ENCODE peak calls at places on chromosomes 3 and 15, in seven cellular contexts. U, Q, N, T, J, Y and S are unnamed samples.

GRCh38 chr15:57731543-57732103 is 25.1 kb downstream of the POLR2M start:
- DNase-seq in U (no peak), Q (no peak), Y (no peak), N (no peak), T (no peak), J (no peak), S (no peak)

GRCh38 chr3:52705688-52706686 is at the start of the genes GLT8D1 and SPCS1:
- DNase-seq in Q (peak), J (peak), N (peak), T (peak), U (peak), Y (peak), S (peak)

GRCh38 chr3:131216801-131217200 is 164.8 kb upstream of the NUDT16 start:
- DNase-seq in Y (peak), N (peak), T (no peak), J (peak), U (no peak), Q (no peak), S (peak)

GRCh38 chr3:80970292-80970691 is 791.2 kb downstream of the GBE1 start:
- DNase-seq in Y (no peak), Q (no peak), N (no peak), J (no peak), T (no peak), U (no peak), S (no peak)

GRCh38 chr15:93694038-93694437 is 537.3 kb upstream of the MCTP2 start:
- DNase-seq in U (no peak), Y (no peak), T (no peak), J (no peak), N (no peak), Q (no peak), S (no peak)

GRCh38 chr3:8052599-8053185 is 448.9 kb upstream of the LMCD1 start:
- DNase-seq in U (no peak), Q (no peak), J (peak), Y (no peak), N (no peak), T (no peak), S (peak)

GRCh38 chr3:197309528-197310361 is 11.3 kb upstream of the DLG1 start:
- DNase-seq in Q (no peak), T (no peak), Y (no peak), U (peak), J (peak), N (peak), S (peak)

GRCh38 chr3:153513236-153513635 is 351.2 kb downstream of the RAP2B start:
- DNase-seq in N (no peak), J (peak), T (no peak), U (peak), Q (no peak), Y (no peak), S (peak)

GRCh38 chr3:73656241-73656890 is 31.6 kb upstream of the PDZRN3 start:
- DNase-seq in N (no peak), T (no peak), Q (no peak), J (no peak), Y (no peak), U (no peak), S (peak)

GRCh38 chr15:73972984-73973682 is 19.0 kb downstream of the STOML1 start:
- DNase-seq in U (peak), T (peak), Y (peak), Q (peak), N (peak), J (peak), S (peak)

GRCh38 chr3:192915724-192916123 is 1.9 kb downstream of the MB21D2 start:
- DNase-seq in U (no peak), J (peak), N (no peak), Y (no peak), Q (no peak), T (no peak), S (no peak)

GRCh38 chr3:119294402-119294888 is 262 bp downstream of the ARHGAP31 start:
- DNase-seq in Q (peak), Y (peak), J (no peak), U (peak), T (peak), N (peak), S (no peak)

GRCh38 chr3:30843950-30844349 is 50.5 kb downstream of the GADL1 start:
- DNase-seq in J (no peak), N (no peak), Q (no peak), U (no peak), Y (no peak), T (no peak), S (no peak)

GRCh38 chr3:128297401-128298138 is 144.3 kb downstream of the EEFSEC start:
- DNase-seq in J (peak), Q (no peak), T (no peak), Y (no peak), U (no peak), N (peak), S (peak)

GRCh38 chr3:176920806-176921205 is 276.5 kb downstream of the TBL1XR1 start:
- DNase-seq in Q (no peak), N (no peak), T (no peak), U (no peak), J (no peak), Y (no peak), S (no peak)

GRCh38 chr15:63476229-63476632 is 28.2 kb upstream of the USP3 start:
- DNase-seq in N (peak), Y (no peak), Q (no peak), J (peak), U (no peak), T (no peak), S (peak)

GRCh38 chr3:66754613-66755012 is 243.5 kb upstream of the KBTBD8 start:
- DNase-seq in U (no peak), Y (no peak), N (no peak), Q (no peak), J (no peak), T (no peak), S (no peak)

GRCh38 chr3:56966104-56966503 is 94.4 kb upstream of the SPATA12 start:
- DNase-seq in Y (no peak), J (no peak), U (no peak), Q (no peak), T (no peak), N (no peak), S (no peak)

GRCh38 chr3:6803652-6804051 is 57.3 kb upstream of the GRM7 start:
- DNase-seq in U (no peak), T (no peak), Y (no peak), N (no peak), J (no peak), Q (no peak), S (no peak)

GRCh38 chr15:86115138-86115801 is 35.6 kb downstream of the AGBL1 start:
- DNase-seq in T (no peak), J (no peak), Q (no peak), U (peak), N (no peak), Y (no peak), S (no peak)

GRCh38 chr15:68572309-68572708 is 6.5 kb upstream of the CORO2B start:
- DNase-seq in Y (no peak), Q (no peak), T (no peak), N (no peak), U (no peak), J (no peak), S (no peak)

GRCh38 chr3:171704002-171704401 is 106.3 kb downstream of the PLD1 start:
- DNase-seq in N (peak), Q (peak), Y (no peak), U (peak), J (peak), T (no peak), S (peak)

GRCh38 chr3:132880986-132881385 is 157.2 kb upstream of the TMEM108 start:
- DNase-seq in Y (no peak), J (no peak), U (no peak), Q (no peak), T (no peak), N (no peak), S (no peak)

GRCh38 chr15:90035095-90035834 is 34.1 kb downstream of the ZNF710 start:
- DNase-seq in T (peak), Q (no peak), J (peak), U (no peak), N (peak), Y (no peak), S (peak)

GRCh38 chr3:139756529-139757103 is 78.8 kb upstream of the NMNAT3 start:
- DNase-seq in T (no peak), U (no peak), J (no peak), Q (no peak), N (no peak), Y (no peak), S (no peak)

GRCh38 chr15:69462030-69462492 is 9.4 kb downstream of the RPLP1 start:
- DNase-seq in N (peak), Q (no peak), T (peak), J (no peak), Y (peak), U (no peak), S (no peak)

GRCh38 chr3:177598110-177598833 is 401.0 kb upstream of the TBL1XR1 start:
- DNase-seq in U (peak), T (no peak), Y (no peak), N (no peak), Q (no peak), J (no peak), S (peak)

GRCh38 chr15:40054746-40055575 is 16.0 kb upstream of the SRP14 start:
- DNase-seq in J (peak), N (peak), T (peak), Q (peak), U (peak), Y (no peak), S (peak)

GRCh38 chr3:128360705-128361271 is 105.9 kb downstream of the DNAJB8 start:
- DNase-seq in J (no peak), Y (no peak), N (no peak), T (no peak), U (no peak), Q (no peak), S (peak)

GRCh38 chr15:98799461-98799971 is 151.2 kb downstream of the IGF1R start:
- DNase-seq in U (no peak), T (no peak), Q (no peak), Y (no peak), N (peak), J (no peak), S (peak)